ENCODE peak calls at places on chromosomes 1 and 21, in eight cellular contexts. R is adrenal gland; B is OCI-LY7; U is uterus; O is keratinocyte; N is PC-3; F is MM.1S; J is CD8-positive, alpha-beta T cell. E is an unnamed sample. For H3K36me3, the result is how much of the 10 kb centered on the place peaks cover.

GRCh38 chr1:15370781-15371467 is 38.8 kb upstream of the EFHD2 start:
- DNase-seq in O (no peak), U (peak), B (no peak), F (no peak), N (no peak), J (no peak), R (peak), E (no peak)

GRCh38 chr1:208228026-208228425 is 16.2 kb downstream of the PLXNA2 start:
- DNase-seq in U (no peak), F (no peak), J (no peak), O (no peak), N (no peak), R (no peak), B (no peak), E (no peak)

GRCh38 chr1:38571726-38572125 is 287.8 kb downstream of the RRAGC start:
- DNase-seq in U (peak), B (no peak), N (no peak), R (no peak), F (no peak), O (no peak), J (no peak), E (no peak)

GRCh38 chr1:3052501-3052900 is 16.5 kb upstream of the PRDM16 start:
- DNase-seq in N (no peak), O (no peak), J (no peak), B (no peak), U (no peak), F (no peak), R (no peak), E (no peak)

GRCh38 chr1:80666073-80666472 is 1134.7 kb upstream of the ADGRL2 start:
- DNase-seq in O (no peak), J (no peak), B (no peak), R (no peak), N (no peak), U (no peak), F (no peak), E (no peak)

GRCh38 chr1:41383094-41383852 is 22.0 kb downstream of the FOXO6 start:
- DNase-seq in U (no peak), B (no peak), R (no peak), F (no peak), J (no peak), O (no peak), N (peak), E (no peak)

GRCh38 chr1:230077436-230078221 is 10.6 kb downstream of the GALNT2 start:
- DNase-seq in N (peak), B (no peak), R (no peak), U (no peak), F (no peak), O (no peak), J (no peak), E (no peak)

GRCh38 chr21:37710555-37711293 is 205.5 kb downstream of the KCNJ6 start:
- DNase-seq in R (no peak), J (no peak), F (no peak), U (no peak), N (peak), O (no peak), B (no peak), E (no peak)

GRCh38 chr1:241250465-241250864 is 106.5 kb downstream of the RGS7 start:
- DNase-seq in B (no peak), J (no peak), O (no peak), R (no peak), U (no peak), N (peak), F (no peak), E (no peak)

GRCh38 chr1:212012034-212012740 is 23.2 kb downstream of the INTS7 start:
- DNase-seq in R (peak), U (peak), O (no peak), F (peak), B (peak), J (peak), N (peak), E (no peak)

GRCh38 chr21:34580181-34580700 is 34.7 kb downstream of the RCAN1 start:
- DNase-seq in R (peak), J (no peak), N (no peak), O (no peak), F (no peak), U (no peak), B (no peak), E (no peak)

GRCh38 chr1:197356723-197357533 is 88.9 kb downstream of the CRB1 start:
- DNase-seq in R (peak), U (no peak), F (peak), J (no peak), N (peak), O (peak), B (peak), E (peak)

GRCh38 chr1:97630281-97630680 is 290.6 kb downstream of the DPYD start:
- DNase-seq in J (no peak), B (no peak), R (no peak), N (no peak), F (no peak), O (no peak), U (no peak), E (no peak)

GRCh38 chr1:150162862-150163706 is 13.4 kb downstream of the PLEKHO1 start:
- DNase-seq in U (peak), B (peak), O (peak), R (peak), F (no peak), J (no peak), N (peak), E (peak)

GRCh38 chr1:36533897-36534296 is 51.2 kb upstream of the CSF3R start:
- DNase-seq in U (no peak), O (no peak), R (no peak), B (no peak), N (no peak), F (no peak), J (no peak), E (no peak)

GRCh38 chr21:41210405-41211040 is 42.6 kb downstream of the BACE2 start:
- DNase-seq in O (no peak), R (no peak), B (no peak), U (no peak), J (no peak), F (no peak), N (no peak), E (no peak)

GRCh38 chr1:154547333-154547732 is 11.1 kb downstream of the UBE2Q1 start:
- DNase-seq in R (no peak), B (no peak), F (no peak), O (no peak), J (no peak), U (no peak), N (no peak), E (no peak)

GRCh38 chr1:233993651-233994050 is 89.2 kb downstream of the SLC35F3 start:
- DNase-seq in R (no peak), J (no peak), F (peak), B (no peak), N (peak), O (peak), U (no peak), E (peak)

GRCh38 chr1:22127248-22127647 is 15.6 kb downstream of the WNT4 start:
- DNase-seq in U (no peak), R (no peak), N (no peak), B (no peak), F (no peak), O (no peak), J (no peak), E (no peak)

GRCh38 chr1:178407662-178408061 is 89.1 kb downstream of the CLEC20A start:
- DNase-seq in J (no peak), O (no peak), F (no peak), B (no peak), N (no peak), R (no peak), U (no peak), E (no peak)

GRCh38 chr1:205351984-205352713 is 4.6 kb downstream of the KLHDC8A start:
- DNase-seq in B (no peak), R (no peak), J (no peak), N (peak), F (peak), U (no peak), O (no peak), E (no peak)

GRCh38 chr1:231332761-231333160 is 4.9 kb downstream of the EXOC8 start:
- DNase-seq in U (no peak), F (no peak), N (no peak), R (no peak), O (no peak), J (no peak), B (no peak), E (no peak)
- H3K4me3 ChIP-seq in U (no peak), F (no peak), N (peak), R (no peak), O (no peak), J (no peak), B (peak), E (no peak)

GRCh38 chr1:224696891-224697765 is 81.0 kb downstream of the CNIH3 start:
- DNase-seq in N (peak), O (no peak), R (no peak), B (no peak), F (no peak), U (no peak), J (no peak), E (peak)

GRCh38 chr1:224697888-224698450 is 81.9 kb downstream of the CNIH3 start:
- DNase-seq in N (no peak), B (no peak), O (no peak), R (no peak), J (no peak), U (no peak), F (no peak), E (no peak)

GRCh38 chr1:224703702-224704408 is 87.7 kb downstream of the CNIH3 start:
- DNase-seq in B (no peak), J (no peak), F (no peak), N (peak), U (no peak), O (no peak), R (no peak), E (no peak)

GRCh38 chr1:224704409-224704735 is 88.3 kb downstream of the CNIH3 start:
- DNase-seq in J (no peak), U (no peak), N (no peak), F (no peak), R (no peak), O (no peak), B (no peak), E (no peak)

DNA sequence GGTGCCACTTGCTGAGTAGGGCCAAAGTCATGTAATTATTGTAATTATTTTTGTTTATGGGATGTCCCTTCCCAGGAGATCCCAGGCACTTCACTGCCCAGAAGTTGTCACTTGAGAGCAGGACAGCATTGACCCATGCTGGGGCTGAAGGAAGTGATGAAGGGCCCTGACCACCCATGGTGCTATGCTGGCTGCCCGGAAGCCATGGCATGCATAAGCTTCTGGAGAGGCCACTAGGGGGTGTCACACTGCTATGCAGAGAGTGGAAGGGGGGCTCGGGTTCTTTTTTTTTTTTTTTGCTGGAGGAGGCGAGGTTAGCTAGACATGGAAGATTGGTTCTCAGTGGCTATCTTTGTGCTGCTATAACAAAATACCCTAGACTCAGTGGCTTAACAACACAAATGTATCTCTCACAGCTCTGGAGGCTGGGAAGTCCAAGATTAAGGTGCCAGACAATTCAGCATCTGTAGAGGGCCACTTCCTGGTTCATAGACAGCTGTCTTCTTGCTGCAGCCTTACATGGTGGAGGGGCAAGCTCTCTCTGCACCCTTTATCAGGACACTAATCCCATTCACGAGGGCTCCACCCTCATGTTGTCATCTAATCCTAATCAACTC is 84.9 kb downstream of the CNIH3 start:
- DNase-seq in F (peak), R (no peak), B (peak), O (no peak), J (no peak), N (peak), U (no peak), E (no peak)
- TF ChIP-seq CTCF in F (peak), R (no peak), B (peak), O (peak), J (no peak), N (peak), U (no peak), E (peak)

GRCh38 chr1:956636-957035 is 2.4 kb downstream of the NOC2L start:
- DNase-seq in J (no peak), O (no peak), B (no peak), F (no peak), N (no peak), R (no peak), U (no peak), E (no peak)

GRCh38 chr1:952603-953002 is 6.5 kb downstream of the NOC2L start:
- DNase-seq in N (no peak), F (no peak), O (no peak), J (no peak), B (no peak), R (no peak), U (no peak), E (no peak)

GRCh38 chr1:953524-954320 is 5.3 kb downstream of the NOC2L start:
- DNase-seq in R (no peak), F (no peak), O (no peak), J (no peak), U (no peak), N (no peak), B (no peak), E (no peak)

GRCh38 chr1:955439-955838 is 3.6 kb downstream of the NOC2L start:
- DNase-seq in R (no peak), J (no peak), B (no peak), F (no peak), O (no peak), U (no peak), N (no peak), E (no peak)

DNA sequence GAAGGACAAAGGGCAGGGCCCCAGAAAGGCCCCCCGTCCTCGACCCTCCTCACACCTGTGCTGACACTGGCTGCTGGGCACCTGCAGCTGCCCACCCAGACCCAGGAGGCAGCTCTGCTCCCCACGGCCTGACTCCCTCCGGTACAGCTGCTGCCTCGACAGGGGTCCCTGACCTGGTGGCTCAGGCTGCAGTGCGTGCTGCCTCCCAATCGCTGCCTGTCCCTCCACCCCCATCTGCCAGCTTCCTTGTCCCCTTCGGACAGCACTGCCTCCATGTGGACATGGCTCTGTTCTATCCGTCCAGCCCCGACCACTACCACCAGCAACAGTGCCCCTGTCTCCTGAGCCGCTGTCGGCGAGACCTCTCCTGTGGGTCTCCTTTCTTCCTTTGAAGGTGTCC is 4.1 kb downstream of the NOC2L start:
- DNase-seq in O (no peak), R (no peak), U (no peak), B (no peak), J (no peak), F (no peak), N (no peak), E (no peak)
- H3K36me3 ChIP-seq in O (half or more), R (under half), U (under half), B (half or more), J (half or more), F (under half), N (under half), E (under half)

GRCh38 chr1:202247104-202247503 is 53.5 kb downstream of the LGR6 start:
- DNase-seq in O (no peak), R (no peak), F (no peak), U (no peak), N (no peak), J (no peak), B (no peak), E (no peak)
- H3K4me3 ChIP-seq in O (no peak), R (no peak), F (no peak), U (no peak), N (no peak), J (no peak), B (no peak), E (no peak)

GRCh38 chr1:63870152-63870551 is 96.3 kb downstream of the ROR1 start:
- DNase-seq in N (no peak), R (no peak), O (no peak), F (no peak), J (no peak), B (no peak), U (no peak), E (no peak)
- TF ChIP-seq CTCF in N (peak), R (no peak), O (no peak), F (no peak), J (no peak), B (no peak), U (no peak), E (no peak)

GRCh38 chr1:155966750-155967149 is 11.6 kb downstream of the ARHGEF2 start:
- DNase-seq in R (no peak), F (no peak), J (no peak), B (no peak), N (no peak), O (no peak), U (no peak), E (no peak)
- H3K36me3 ChIP-seq in R (under half), F (under half), J (half or more), B (half or more), N (half or more), O (under half), U (under half), E (under half)